ENCODE peak calls at places on chromosomes 12 and 14, in nine cellular contexts. R is naive thymus-derived CD8-positive, alpha-beta T cell; G is dorsolateral prefrontal cortex; D is Karpas-422; U is GM03348; H is HepG2; O is NCI-H1417; J is AG09309; C is endothelial cell. I is an unnamed sample.

GRCh38 chr12:107570721-107571120 is 114.9 kb upstream of the PWP1 start:
- DNase-seq in R (no peak), G (no peak), J (no peak), D (no peak), C (no peak), U (peak), O (no peak), H (no peak), I (no peak)

GRCh38 chr12:132049876-132050275 is 94.2 kb downstream of the DDX51 start:
- DNase-seq in R (no peak), G (no peak), C (no peak), H (no peak), O (no peak), J (no peak), D (no peak), U (no peak), I (no peak)

GRCh38 chr14:58560208-58560607 is 77.6 kb upstream of the DACT1 start:
- DNase-seq in R (no peak), O (no peak), C (no peak), U (no peak), D (no peak), J (no peak), H (no peak), G (no peak), I (no peak)

GRCh38 chr12:6608592-6609311 is 1.6 kb upstream of the CHD4 start:
- DNase-seq in U (no peak), O (peak), C (no peak), H (peak), J (no peak), D (peak), G (no peak), R (peak), I (peak)

GRCh38 chr12:117498256-117498655 is 136.8 kb upstream of the NOS1 start:
- DNase-seq in D (no peak), G (no peak), J (no peak), U (no peak), O (no peak), R (no peak), C (no peak), H (no peak), I (no peak)

GRCh38 chr12:128844031-128844635 is 9.1 kb upstream of the GLT1D1 start:
- DNase-seq in H (peak), J (no peak), C (peak), U (no peak), R (no peak), G (no peak), D (no peak), O (no peak), I (no peak)

GRCh38 chr12:120696599-120696998 is 9.7 kb downstream of the MLEC start:
- DNase-seq in R (no peak), U (no peak), H (no peak), D (no peak), J (no peak), G (no peak), C (no peak), O (no peak), I (no peak)

GRCh38 chr12:104064842-104065441 is 611 bp downstream of the HCFC2 start:
- DNase-seq in J (no peak), G (peak), C (peak), R (no peak), D (no peak), O (no peak), H (no peak), U (peak), I (peak)

GRCh38 chr14:38255673-38256357 is at the start of gene CLEC14A:
- DNase-seq in D (no peak), C (peak), H (no peak), G (no peak), U (peak), O (no peak), J (no peak), R (no peak), I (no peak)

GRCh38 chr14:72104011-72104613 is 171.9 kb downstream of the RGS6 start:
- DNase-seq in G (no peak), U (peak), C (peak), R (peak), D (peak), H (no peak), J (no peak), O (no peak), I (peak)

GRCh38 chr14:102508774-102509743 is 517 bp downstream of the ANKRD9 start:
- DNase-seq in D (no peak), H (no peak), C (no peak), U (peak), G (peak), J (no peak), R (peak), O (peak), I (no peak)

GRCh38 chr14:33282811-33283210 is 344.1 kb downstream of the NPAS3 start:
- DNase-seq in H (no peak), R (no peak), D (no peak), U (peak), C (no peak), J (no peak), O (no peak), G (no peak), I (no peak)

GRCh38 chr14:76993743-76994142 is 34.8 kb downstream of the IRF2BPL start:
- DNase-seq in U (no peak), R (no peak), G (no peak), D (no peak), C (no peak), J (no peak), H (no peak), O (no peak), I (no peak)

GRCh38 chr14:59244581-59244980 is 56.1 kb downstream of the DAAM1 start:
- DNase-seq in R (no peak), G (no peak), J (no peak), U (no peak), O (no peak), H (no peak), C (no peak), D (no peak), I (no peak)

GRCh38 chr14:101476931-101477553 is 84.3 kb upstream of the DIO3 start:
- DNase-seq in O (peak), J (no peak), R (no peak), D (peak), U (no peak), H (peak), G (no peak), C (no peak), I (peak)

GRCh38 chr12:23533295-23533694 is 416.2 kb downstream of the SOX5 start:
- DNase-seq in O (no peak), C (no peak), R (no peak), U (no peak), D (no peak), J (no peak), H (no peak), G (no peak), I (no peak)

GRCh38 chr12:130826151-130826801 is 12.8 kb downstream of the STX2 start:
- DNase-seq in O (no peak), H (peak), R (peak), D (peak), U (peak), C (peak), J (no peak), G (no peak), I (peak)

I was measured in OCI-LY7.